ENCODE peak calls at places on chromosomes 11 and 22, in five cellular contexts. K is left lung; S is body of pancreas; Z is trophoblast cell; E is CD8-positive, alpha-beta memory T cell. L is an unnamed sample.
A peak's percentile ranks its signal among the peaks of the same experiment; 100 is the strongest.

GRCh38 chr22:50437511-50438304 is 37.1 kb downstream of the SBF1 start:
- DNase-seq in K (peak; percentile 61), S (no peak), Z (no peak), E (no peak), L (no peak)

GRCh38 chr22:25095869-25096268 is 103.8 kb upstream of the CRYBB3 start:
- DNase-seq in K (no peak), S (no peak), Z (no peak), E (no peak), L (no peak)

GRCh38 chr22:49600452-49600847 is 227.2 kb downstream of the BRD1 start:
- DNase-seq in K (peak; percentile 50), S (no peak), Z (no peak), E (no peak), L (no peak)

GRCh38 chr11:76792505-76793264 is 9.5 kb downstream of the TSKU start:
- DNase-seq in K (no peak), S (no peak), Z (no peak), E (no peak), L (no peak)

GRCh38 chr11:30128269-30128932 is 102.4 kb upstream of the FSHB start:
- DNase-seq in K (no peak), S (no peak), Z (no peak), E (no peak), L (no peak)

GRCh38 chr11:95074806-95075563 is 8.3 kb downstream of the SRSF8 start:
- DNase-seq in K (peak; percentile 65), S (peak; percentile 60), Z (no peak), E (no peak), L (peak; percentile 61)

GRCh38 chr22:42500164-42500835 is 19.3 kb downstream of the RRP7A start:
- DNase-seq in K (peak; percentile 95), S (peak; percentile 90), Z (peak; percentile 89), E (peak; percentile 78), L (peak; percentile 93)

GRCh38 chr11:120249279-120250022 is 9.5 kb downstream of the POU2F3 start:
- DNase-seq in K (no peak), S (no peak), Z (no peak), E (no peak), L (no peak)

GRCh38 chr22:19046287-19046686 is 75.9 kb downstream of the DGCR2 start:
- DNase-seq in K (no peak), S (no peak), Z (no peak), E (no peak), L (no peak)

GRCh38 chr11:78094250-78094649 is 14.6 kb upstream of the NDUFC2 start:
- DNase-seq in K (no peak), S (no peak), Z (no peak), E (no peak), L (no peak)

GRCh38 chr11:73333173-73333572 is 25.1 kb downstream of the ARHGEF17 start:
- DNase-seq in K (no peak), S (no peak), Z (no peak), E (no peak), L (no peak)

GRCh38 chr22:46241397-46242007 is 8.6 kb downstream of the CDPF1 start:
- DNase-seq in K (no peak), S (no peak), Z (no peak), E (no peak), L (no peak)

GRCh38 chr11:30000986-30001385 is 15.8 kb downstream of the KCNA4 start:
- DNase-seq in K (no peak), S (no peak), Z (no peak), E (no peak), L (no peak)

GRCh38 chr11:76849376-76849775 is 11.3 kb upstream of the ACER3 start:
- DNase-seq in K (no peak), S (no peak), Z (no peak), E (no peak), L (no peak)

GRCh38 chr11:109071712-109072524 is 350.1 kb upstream of the C11orf87 start:
- DNase-seq in K (no peak), S (peak; percentile 18), Z (no peak), E (no peak), L (peak; percentile 55)

GRCh38 chr22:49724893-49725489 is 102.7 kb downstream of the BRD1 start:
- DNase-seq in K (peak; percentile 83), S (peak; percentile 39), Z (no peak), E (peak; percentile 51), L (peak; percentile 69)

GRCh38 chr11:32343325-32344008 is 91.9 kb downstream of the WT1 start:
- DNase-seq in K (no peak), S (no peak), Z (no peak), E (no peak), L (no peak)

GRCh38 chr11:106076421-106076922 is 675 bp downstream of the KBTBD3 start:
- DNase-seq in K (no peak), S (peak; percentile 24), Z (no peak), E (no peak), L (no peak)

GRCh38 chr11:106082096-106082495 is 4.6 kb downstream of the AASDHPPT start:
- DNase-seq in K (no peak), S (no peak), Z (no peak), E (no peak), L (no peak)

GRCh38 chr11:106076923-106077608 is at the start of gene KBTBD3:
- DNase-seq in K (peak; percentile 99), S (peak; percentile 99), Z (peak; percentile 99), E (peak; percentile 97), L (peak; percentile 99)

GRCh38 chr11:106072804-106073203 is 4.3 kb downstream of the KBTBD3 start:
- DNase-seq in K (no peak), S (no peak), Z (no peak), E (no peak), L (no peak)

GRCh38 chr11:106077609-106078517 is at the start of gene AASDHPPT:
- DNase-seq in K (peak; percentile 88), S (peak; percentile 44), Z (no peak), E (no peak), L (no peak)
- H3K4me3 ChIP-seq in K (peak within 1 kb of the TSS; percentile 78), S (peak within 1 kb of the TSS; percentile 66), Z (peak within 1 kb of the TSS; percentile 95), E (peak within 1 kb of the TSS; percentile 89), L (peak within 1 kb of the TSS; percentile 59)

GRCh38 chr11:7668464-7668863 is 4.8 kb downstream of the CYB5R2 start:
- DNase-seq in K (no peak), S (no peak), Z (no peak), E (no peak), L (no peak)

GRCh38 chr11:7666292-7666866 is 6.9 kb downstream of the CYB5R2 start:
- DNase-seq in K (no peak), S (no peak), Z (no peak), E (no peak), L (no peak)

GRCh38 chr11:7665473-7666291 is 7.6 kb downstream of the CYB5R2 start:
- DNase-seq in K (peak; percentile 94), S (peak; percentile 89), Z (peak; percentile 79), E (peak; percentile 59), L (peak; percentile 85)

GRCh38 chr11:7667460-7667859 is 5.8 kb downstream of the CYB5R2 start:
- DNase-seq in K (no peak), S (no peak), Z (no peak), E (no peak), L (no peak)

DNA sequence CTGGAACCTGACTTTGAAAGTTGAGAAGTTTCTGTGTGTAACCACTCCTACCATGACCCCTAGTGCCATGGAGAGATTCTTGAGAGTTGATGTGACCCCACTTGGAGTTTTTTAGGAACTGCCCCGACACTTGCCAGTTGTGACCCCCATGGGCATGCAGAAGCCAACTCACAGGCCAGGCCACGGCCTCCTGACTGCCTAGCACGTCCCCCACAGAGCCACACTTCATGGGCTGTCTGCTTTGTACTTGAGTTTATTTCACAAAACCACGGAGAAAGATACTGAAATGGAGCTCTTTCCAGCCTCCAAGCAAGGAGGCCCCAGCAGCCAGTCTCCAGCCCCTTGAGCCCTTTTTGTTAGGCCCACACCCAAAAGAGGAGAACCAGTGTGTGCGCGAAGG is 8.4 kb downstream of the CYB5R2 start:
- DNase-seq in K (no peak), S (no peak), Z (no peak), E (no peak), L (no peak)
- H3K27me3 ChIP-seq in K (no peaks in the 10 kb centered on the region), S (no peaks in the 10 kb centered on the region), Z (no peaks in the 10 kb centered on the region), E (no peaks in the 10 kb centered on the region), L (no peaks in the 10 kb centered on the region)

DNA sequence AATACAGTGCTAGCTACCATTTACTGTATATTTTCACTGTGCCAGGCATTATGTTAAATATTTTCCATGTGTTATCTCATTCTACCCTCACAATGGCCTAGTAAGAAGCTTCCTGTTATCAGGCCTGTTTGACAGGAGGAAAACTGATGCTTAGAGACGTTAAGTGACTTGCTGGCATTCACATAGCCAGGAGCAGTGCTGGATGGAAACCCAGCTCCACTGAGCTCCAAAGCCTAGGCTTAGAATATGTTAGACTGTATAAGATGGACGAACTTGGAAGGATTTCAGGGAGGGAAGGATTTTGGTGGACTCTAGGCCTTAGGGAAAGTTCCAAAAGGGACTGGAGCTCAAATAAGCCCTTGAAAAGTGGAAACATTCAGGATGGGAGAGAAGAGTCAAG is 2.1 kb downstream of the CD44 start:
- DNase-seq in K (no peak), S (no peak), Z (no peak), E (no peak), L (no peak)
- H3K4me3 ChIP-seq in K (peak overlapping the region; percentile 85), S (peak overlapping the region; percentile 1), Z (no peak overlapping the region), E (peak overlapping the region; percentile 82), L (peak overlapping the region; percentile 74)

GRCh38 chr11:130420478-130421198 is 7.8 kb downstream of the ADAMTS8 start:
- DNase-seq in K (no peak), S (no peak), Z (no peak), E (no peak), L (peak; percentile 46)

GRCh38 chr11:130421697-130422096 is 6.7 kb downstream of the ADAMTS8 start:
- DNase-seq in K (no peak), S (no peak), Z (no peak), E (no peak), L (no peak)

GRCh38 chr11:130422251-130422995 is 6.0 kb downstream of the ADAMTS8 start:
- DNase-seq in K (no peak), S (no peak), Z (no peak), E (no peak), L (no peak)

GRCh38 chr11:130418756-130419155 is 9.7 kb downstream of the ADAMTS8 start:
- DNase-seq in K (no peak), S (no peak), Z (no peak), E (no peak), L (peak; percentile 75)

DNA sequence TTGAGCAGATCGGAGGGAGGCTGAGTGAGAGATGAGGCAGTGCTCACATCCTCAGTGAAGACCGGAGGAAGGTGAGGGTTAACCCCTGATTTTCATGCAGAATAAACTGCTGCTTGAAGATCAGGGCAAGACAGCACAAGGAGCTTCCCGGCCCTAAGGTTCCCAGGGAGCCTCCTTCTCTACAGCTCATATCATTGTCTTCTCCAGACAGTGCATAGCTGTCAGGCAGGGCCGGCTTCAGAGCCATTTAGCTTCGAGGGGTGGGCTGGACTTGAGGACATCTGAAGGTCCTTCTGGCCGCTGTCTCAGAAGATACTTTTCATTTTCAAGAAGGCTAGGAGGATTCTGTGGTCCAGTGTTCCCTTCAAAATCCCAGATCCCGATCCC is 7.2 kb downstream of the ADAMTS8 start:
- DNase-seq in K (no peak), S (no peak), Z (no peak), E (no peak), L (peak; percentile 30)
- H3K27me3 ChIP-seq in K (peaks cover 44% of the 10 kb centered on the region), S (no peaks in the 10 kb centered on the region), Z (peaks cover under 1% of the 10 kb centered on the region), E (peaks cover 22% of the 10 kb centered on the region), L (no peaks in the 10 kb centered on the region)

L was measured in aorta.